ENCODE peak calls at places on chromosomes 16 and 17, in five cellular contexts. W, D, G, V and B are unnamed samples.

GRCh38 chr16:66569827-66570405 is 3.7 kb downstream of the CMTM1 start:
- DNase-seq in D (no peak), G (no peak), W (no peak), V (peak), B (no peak)

GRCh38 chr17:73268582-73269328 is 7.1 kb upstream of the CPSF4L start:
- DNase-seq in G (no peak), W (no peak), D (no peak), V (no peak), B (peak)

GRCh38 chr17:39016193-39017153 is 49.3 kb upstream of the FBXO47 start:
- DNase-seq in D (no peak), G (no peak), W (no peak), V (no peak), B (no peak)

GRCh38 chr17:68821860-68822693 is 133.1 kb downstream of the ABCA8 start:
- DNase-seq in G (peak), D (peak), V (peak), W (no peak), B (no peak)

GRCh38 chr17:81545160-81545949 is 6.8 kb downstream of the FAAP100 start:
- DNase-seq in W (no peak), D (no peak), V (no peak), G (no peak), B (no peak)

GRCh38 chr16:68644715-68645493 is at the start of gene CDH3:
- DNase-seq in D (no peak), W (peak), G (no peak), V (peak), B (peak)

GRCh38 chr16:79845006-79845733 is 244.6 kb upstream of the MAF start:
- DNase-seq in W (peak), G (no peak), D (no peak), V (no peak), B (peak)

GRCh38 chr17:28338056-28338768 is 2.7 kb downstream of the TNFAIP1 start:
- DNase-seq in V (no peak), W (no peak), D (peak), G (no peak), B (no peak)

GRCh38 chr17:56169621-56170020 is 16.3 kb downstream of the ANKFN1 start:
- DNase-seq in D (no peak), W (no peak), G (no peak), V (no peak), B (no peak)

GRCh38 chr17:38510424-38511125 is 82.3 kb downstream of the ARHGAP23 start:
- DNase-seq in G (peak), D (no peak), W (peak), V (no peak), B (peak)

GRCh38 chr17:72151565-72152391 is 31.0 kb downstream of the SOX9 start:
- DNase-seq in G (no peak), D (no peak), W (no peak), V (peak), B (no peak)

GRCh38 chr17:36922175-36922574 is 15.1 kb upstream of the LHX1 start:
- DNase-seq in V (no peak), G (no peak), W (no peak), D (no peak), B (no peak)

GRCh38 chr16:10871157-10871991 is 5.6 kb upstream of the CIITA start:
- DNase-seq in V (peak), D (peak), W (peak), G (peak), B (peak)

GRCh38 chr17:47727704-47728036 is 5.4 kb upstream of the TBX21 start:
- DNase-seq in G (peak), V (no peak), D (no peak), W (no peak), B (no peak)

GRCh38 chr17:82400830-82401229 is 17.3 kb upstream of the HEXD start:
- DNase-seq in D (no peak), G (no peak), W (peak), V (no peak), B (peak)

GRCh38 chr17:69179227-69179952 is 37.7 kb upstream of the ABCA6 start:
- DNase-seq in W (no peak), D (peak), G (no peak), V (peak), B (no peak)

GRCh38 chr16:25916091-25916490 is 224.3 kb downstream of the HS3ST4 start:
- DNase-seq in D (no peak), G (no peak), V (no peak), W (no peak), B (no peak)

GRCh38 chr17:75450270-75450669 is 6.2 kb upstream of the TMEM94 start:
- DNase-seq in W (no peak), V (no peak), D (no peak), G (no peak), B (no peak)

GRCh38 chr16:81834868-81835267 is 55.8 kb downstream of the PLCG2 start:
- DNase-seq in G (no peak), V (no peak), D (no peak), W (no peak), B (no peak)

GRCh38 chr17:17075037-17075755 is 32.9 kb downstream of the MPRIP start:
- DNase-seq in G (no peak), V (peak), W (no peak), D (no peak), B (no peak)

GRCh38 chr17:43641416-43641815 is 20.3 kb downstream of the MEOX1 start:
- DNase-seq in G (no peak), V (no peak), D (no peak), W (no peak), B (no peak)

GRCh38 chr16:85125570-85126382 is 13.5 kb upstream of the CIBAR2 start:
- DNase-seq in G (no peak), V (no peak), D (no peak), W (no peak), B (no peak)

GRCh38 chr17:2911755-2912111 is 115.5 kb downstream of the RAP1GAP2 start:
- DNase-seq in V (no peak), G (no peak), W (no peak), D (no peak), B (no peak)

GRCh38 chr16:74448990-74449389 is 27.7 kb upstream of the CLEC18B start:
- DNase-seq in G (no peak), V (peak), W (no peak), D (peak), B (no peak)

GRCh38 chr16:1310832-1311200 is 1.4 kb downstream of the UBE2I start:
- DNase-seq in V (no peak), G (no peak), W (no peak), D (no peak), B (no peak)

GRCh38 chr16:7025616-7026190 is 306.9 kb upstream of the RBFOX1 start:
- DNase-seq in G (peak), W (peak), V (peak), D (no peak), B (peak)

GRCh38 chr17:29154516-29155234 is 25.5 kb downstream of the MYO18A start:
- DNase-seq in D (no peak), G (no peak), V (no peak), W (no peak), B (no peak)

GRCh38 chr17:15475620-15476354 is 8.4 kb upstream of the CDRT4 start:
- DNase-seq in V (no peak), W (no peak), G (no peak), D (no peak), B (no peak)

GRCh38 chr16:3115011-3115410 is 2.6 kb downstream of the ZNF205 start:
- DNase-seq in G (no peak), W (no peak), D (no peak), V (no peak), B (no peak)

GRCh38 chr17:80220709-80221215 is 535 bp downstream of the SLC26A11 start:
- DNase-seq in V (no peak), D (no peak), G (peak), W (no peak), B (no peak)

GRCh38 chr17:40304464-40304863 is 4.5 kb upstream of the RARA start:
- DNase-seq in W (no peak), D (peak), V (no peak), G (peak), B (no peak)

GRCh38 chr17:41651625-41652460 is 27.5 kb upstream of the KRT17 start:
- DNase-seq in D (no peak), V (peak), G (no peak), W (no peak), B (no peak)

GRCh38 chr16:2296662-2297505 is 29.0 kb upstream of the RNPS1 start:
- DNase-seq in G (peak), V (no peak), W (peak), D (no peak), B (peak)

GRCh38 chr16:84045001-84045817 is 2.6 kb upstream of the SLC38A8 start:
- DNase-seq in D (no peak), G (no peak), V (no peak), W (no peak), B (no peak)

GRCh38 chr16:89712476-89712805 is 8.3 kb downstream of the VPS9D1 start:
- DNase-seq in V (no peak), G (no peak), W (no peak), D (no peak), B (no peak)

GRCh38 chr17:64183815-64184397 is 54.0 kb upstream of the ERN1 start:
- DNase-seq in D (no peak), G (no peak), V (no peak), W (no peak), B (no peak)

GRCh38 chr16:83245061-83245460 is 562.7 kb upstream of the HSBP1 start:
- DNase-seq in D (peak), V (no peak), G (no peak), W (no peak), B (no peak)

DNA sequence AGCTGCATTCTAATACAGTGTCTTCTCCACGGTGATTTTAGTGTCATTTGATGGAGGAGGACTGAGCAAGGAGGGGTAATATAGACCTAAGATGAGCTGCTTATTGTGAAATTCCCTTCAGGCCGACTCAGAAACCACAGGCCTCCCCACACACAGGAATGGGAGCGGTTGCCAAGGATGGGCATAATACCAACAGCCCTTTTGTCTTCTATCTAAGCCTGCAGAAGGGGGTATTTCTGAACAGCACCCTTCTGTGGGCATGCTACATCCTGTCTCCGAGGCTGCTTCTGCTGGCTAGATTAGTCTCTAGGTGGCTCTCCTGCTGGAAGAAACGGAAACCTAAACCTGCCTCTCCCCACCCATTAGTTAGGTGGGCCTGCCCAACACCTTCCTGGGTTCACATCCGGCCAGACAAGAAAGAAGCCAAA is 72.9 kb downstream of the CCDC182 start:
- DNase-seq in G (peak), W (no peak), D (peak), V (peak), B (no peak)
- TF ChIP-seq CTCF in G (no peak), W (no peak), D (no peak), V (peak), B (no peak)

GRCh38 chr17:35314415-35315216 is 58.8 kb downstream of the SLFN11 start:
- DNase-seq in D (no peak), W (no peak), G (no peak), V (no peak), B (peak)

GRCh38 chr17:35315283-35315682 is 58.1 kb downstream of the SLFN11 start:
- DNase-seq in W (no peak), D (peak), V (peak), G (no peak), B (no peak)

GRCh38 chr17:35312346-35312745 is 61.1 kb downstream of the SLFN11 start:
- DNase-seq in G (no peak), W (no peak), V (no peak), D (no peak), B (no peak)

GRCh38 chr17:35313875-35314409 is 59.5 kb downstream of the SLFN11 start:
- DNase-seq in G (no peak), D (no peak), V (no peak), W (peak), B (peak)

GRCh38 chr17:35312790-35313711 is 60.4 kb downstream of the SLFN11 start:
- DNase-seq in D (peak), V (peak), G (peak), W (peak), B (peak)
- TF ChIP-seq CTCF in D (peak), V (peak), G (peak), W (peak), B (peak)

GRCh38 chr16:86869288-86870022 is 291.1 kb downstream of the FOXL1 start:
- DNase-seq in G (no peak), V (no peak), W (no peak), D (no peak), B (no peak)

GRCh38 chr16:86872833-86873232 is 294.5 kb downstream of the FOXL1 start:
- DNase-seq in V (no peak), W (no peak), G (no peak), D (no peak), B (no peak)

GRCh38 chr16:86874141-86874540 is 295.8 kb downstream of the FOXL1 start:
- DNase-seq in D (no peak), W (peak), V (peak), G (peak), B (peak)

GRCh38 chr16:86868746-86869145 is 290.4 kb downstream of the FOXL1 start:
- DNase-seq in G (no peak), W (no peak), D (no peak), V (no peak), B (no peak)

DNA sequence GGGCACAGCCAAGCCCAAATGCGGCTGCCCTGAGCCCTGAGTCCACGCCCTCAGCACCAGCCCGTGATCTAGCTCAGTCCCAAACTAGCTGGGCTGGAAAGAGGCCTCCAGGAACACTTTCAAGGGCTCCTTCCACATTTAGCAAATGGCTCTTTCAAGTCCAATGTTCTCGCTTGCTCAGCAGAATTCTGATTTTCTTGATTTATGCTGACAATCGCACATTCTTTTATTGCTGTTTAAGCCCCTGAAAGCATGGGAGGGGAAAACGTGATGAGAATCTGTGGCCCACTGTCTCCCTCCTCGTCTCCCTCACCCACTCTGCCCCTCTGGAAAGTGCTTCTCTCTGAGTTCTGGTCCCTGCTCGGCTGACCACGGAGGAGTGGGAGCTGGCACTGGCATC is 293.8 kb downstream of the FOXL1 start:
- DNase-seq in W (no peak), V (no peak), D (no peak), G (no peak), B (no peak)
- TF ChIP-seq CTCF in W (no peak), V (no peak), D (no peak), G (no peak), B (no peak)

GRCh38 chr17:21039839-21040575 is 2.8 kb downstream of the USP22 start:
- DNase-seq in W (no peak), V (peak), D (peak), G (peak), B (peak)
- TF ChIP-seq CTCF in W (peak), V (peak), D (peak), G (peak), B (peak)

GRCh38 chr17:6894206-6894528 is 62.6 kb upstream of the TEKT1 start:
- DNase-seq in D (no peak), G (no peak), W (no peak), V (no peak), B (peak)
- TF ChIP-seq CTCF in D (peak), G (peak), W (peak), V (no peak), B (peak)